ENCODE peak calls at places on chromosomes 6 and 20, in seven cellular contexts. Q is CD4-positive, alpha-beta T cell; A is sigmoid colon; O is fibroblast of lung; Z is tibial nerve; K is GM10248; Y is astrocyte of the spinal cord. J is an unnamed sample.

GRCh38 chr6:45375449-45375848 is 2.3 kb downstream of the SUPT3H start:
- DNase-seq in Q (no peak), A (no peak), O (no peak), Z (no peak), K (no peak), Y (no peak), J (peak)

GRCh38 chr6:10658910-10659696 is 35.3 kb downstream of the C6orf52 start:
- DNase-seq in Q (no peak), A (no peak), O (no peak), Z (no peak), K (no peak), Y (no peak), J (no peak)

GRCh38 chr6:13992417-13993055 is 67.8 kb downstream of the RNF182 start:
- DNase-seq in Q (no peak), A (no peak), O (peak), Z (no peak), K (no peak), Y (peak), J (peak)

GRCh38 chr6:372336-372911 is 19.1 kb upstream of the IRF4 start:
- DNase-seq in Q (no peak), A (no peak), O (no peak), Z (no peak), K (no peak), Y (no peak), J (no peak)

GRCh38 chr6:167662881-167663205 is 163.9 kb upstream of the AFDN start:
- DNase-seq in Q (no peak), A (no peak), O (no peak), Z (no peak), K (no peak), Y (no peak), J (no peak)

GRCh38 chr6:96704713-96705112 is 132.6 kb downstream of the GPR63 start:
- DNase-seq in Q (no peak), A (no peak), O (no peak), Z (no peak), K (no peak), Y (no peak), J (no peak)

GRCh38 chr20:49909499-49910339 is 5.6 kb downstream of the SPATA2 start:
- DNase-seq in Q (no peak), A (no peak), O (no peak), Z (no peak), K (no peak), Y (no peak), J (no peak)

GRCh38 chr6:9620263-9620662 is 794.6 kb downstream of the TFAP2A start:
- DNase-seq in Q (no peak), A (no peak), O (peak), Z (no peak), K (no peak), Y (peak), J (no peak)

GRCh38 chr6:79538481-79538971 is 1.3 kb upstream of the LCA5 start:
- DNase-seq in Q (no peak), A (no peak), O (peak), Z (no peak), K (no peak), Y (peak), J (no peak)

GRCh38 chr6:30557683-30557981 is 537 bp downstream of the PRR3 start:
- DNase-seq in Q (peak), A (no peak), O (no peak), Z (no peak), K (peak), Y (no peak), J (no peak)

GRCh38 chr20:1809611-1810510 is 85.3 kb upstream of the SIRPA start:
- DNase-seq in Q (no peak), A (no peak), O (peak), Z (no peak), K (no peak), Y (peak), J (peak)

GRCh38 chr6:131803007-131803769 is 4.6 kb upstream of the ENPP1 start:
- DNase-seq in Q (no peak), A (no peak), O (no peak), Z (no peak), K (no peak), Y (no peak), J (no peak)

GRCh38 chr20:19858972-19859371 is 100.9 kb downstream of the RIN2 start:
- DNase-seq in Q (no peak), A (no peak), O (peak), Z (no peak), K (no peak), Y (peak), J (peak)

GRCh38 chr6:70037445-70037844 is 171.1 kb downstream of the COL19A1 start:
- DNase-seq in Q (no peak), A (no peak), O (no peak), Z (no peak), K (no peak), Y (no peak), J (no peak)

GRCh38 chr20:43393072-43393471 is 64.6 kb upstream of the SRSF6 start:
- DNase-seq in Q (no peak), A (no peak), O (no peak), Z (no peak), K (no peak), Y (no peak), J (no peak)

GRCh38 chr6:47135772-47136171 is 93.6 kb upstream of the ADGRF1 start:
- DNase-seq in Q (no peak), A (no peak), O (peak), Z (no peak), K (no peak), Y (peak), J (peak)

GRCh38 chr20:25294459-25295385 is 46.8 kb downstream of the PYGB start:
- DNase-seq in Q (peak), A (no peak), O (peak), Z (no peak), K (peak), Y (peak), J (peak)

GRCh38 chr20:63441777-63442493 is 30.5 kb downstream of the KCNQ2 start:
- DNase-seq in Q (peak), A (no peak), O (peak), Z (no peak), K (peak), Y (no peak), J (peak)

GRCh38 chr6:96794980-96795379 is 42.3 kb downstream of the GPR63 start:
- DNase-seq in Q (no peak), A (no peak), O (peak), Z (no peak), K (no peak), Y (peak), J (no peak)

GRCh38 chr6:135665935-135666334 is 168.4 kb upstream of the AHI1 start:
- DNase-seq in Q (no peak), A (no peak), O (no peak), Z (no peak), K (no peak), Y (no peak), J (no peak)

GRCh38 chr6:74574794-74575193 is 631.1 kb downstream of the COL12A1 start:
- DNase-seq in Q (no peak), A (no peak), O (peak), Z (no peak), K (no peak), Y (peak), J (no peak)

GRCh38 chr6:36853325-36853724 is 14.1 kb upstream of the CPNE5 start:
- DNase-seq in Q (no peak), A (peak), O (peak), Z (no peak), K (no peak), Y (peak), J (peak)

GRCh38 chr6:110195639-110196038 is 15.4 kb downstream of the CDC40 start:
- DNase-seq in Q (no peak), A (no peak), O (no peak), Z (no peak), K (no peak), Y (no peak), J (no peak)

DNA sequence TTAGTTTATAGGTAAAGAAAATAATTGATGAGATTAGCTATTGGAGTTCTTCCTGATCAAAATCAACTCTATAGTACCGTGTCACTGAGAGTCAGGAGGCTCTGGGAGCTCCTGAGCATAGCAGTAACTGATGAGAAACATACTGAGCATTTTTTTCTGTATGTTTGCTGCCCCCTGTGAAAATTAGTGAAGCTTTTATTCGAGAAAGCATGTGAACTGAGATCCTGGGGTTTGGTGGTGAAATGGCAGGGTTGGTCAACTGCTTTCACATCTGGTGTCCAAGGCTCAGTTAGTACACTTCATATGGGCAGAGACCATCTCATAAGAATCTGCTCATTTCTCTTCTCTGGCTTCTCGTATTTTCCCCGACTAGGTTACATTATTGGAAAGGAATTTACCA is 4.1 kb upstream of the ABT1 start:
- DNase-seq in Q (no peak), A (no peak), O (no peak), Z (no peak), K (no peak), Y (no peak), J (no peak)
- TF ChIP-seq CTCF in Q (no peak), A (no peak), O (no peak), Z (no peak), K (no peak), Y (no peak), J (no peak)

GRCh38 chr6:63351995-63352586 is 32.3 kb upstream of the LGSN start:
- DNase-seq in Q (no peak), A (no peak), O (peak), Z (no peak), K (peak), Y (peak), J (peak)
- TF ChIP-seq CTCF in Q (no peak), A (no peak), O (peak), Z (peak), K (peak), Y (peak), J (peak)

GRCh38 chr20:56995635-56996075 is 270.8 kb downstream of the BMP7 start:
- DNase-seq in Q (no peak), A (no peak), O (no peak), Z (no peak), K (peak), Y (no peak), J (peak)
- TF ChIP-seq CTCF in Q (no peak), A (no peak), O (peak), Z (no peak), K (peak), Y (peak), J (peak)

GRCh38 chr20:35606127-35606526 is 9.5 kb upstream of the SPAG4 start:
- DNase-seq in Q (no peak), A (peak), O (no peak), Z (no peak), K (no peak), Y (no peak), J (no peak)

GRCh38 chr20:35601990-35602389 is 13.6 kb upstream of the SPAG4 start:
- DNase-seq in Q (no peak), A (peak), O (no peak), Z (no peak), K (no peak), Y (no peak), J (no peak)

GRCh38 chr20:35602851-35603495 is 12.7 kb upstream of the SPAG4 start:
- DNase-seq in Q (no peak), A (peak), O (no peak), Z (no peak), K (no peak), Y (no peak), J (no peak)

GRCh38 chr20:35603695-35604443 is 11.8 kb upstream of the SPAG4 start:
- DNase-seq in Q (no peak), A (peak), O (no peak), Z (no peak), K (no peak), Y (no peak), J (no peak)

DNA sequence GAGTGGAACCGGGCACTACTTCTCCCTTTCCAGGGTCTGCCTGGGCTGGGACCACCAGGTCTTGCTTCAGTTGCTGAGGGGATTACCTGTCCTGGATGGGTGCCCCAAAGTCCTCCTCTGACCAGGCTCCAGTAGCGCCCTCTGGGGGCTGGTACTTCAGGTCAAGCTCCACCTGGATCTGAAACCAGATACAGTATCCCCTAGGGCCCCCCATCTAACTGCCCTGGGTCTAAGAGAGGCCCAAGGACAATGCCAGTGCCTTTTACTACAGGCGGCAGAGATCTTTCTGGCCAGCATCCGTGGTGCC is 11.2 kb upstream of the SPAG4 start:
- DNase-seq in Q (no peak), A (peak), O (no peak), Z (no peak), K (no peak), Y (no peak), J (no peak)
- TF ChIP-seq CTCF in Q (peak), A (no peak), O (peak), Z (no peak), K (peak), Y (peak), J (peak)

GRCh38 chr6:63571883-63572732 is at the start of the genes LOC128125822 and PTP4A1:
- DNase-seq in Q (peak), A (peak), O (peak), Z (peak), K (peak), Y (peak), J (peak)

GRCh38 chr6:63573140-63573898 is 1.0 kb downstream of the LOC128125822 start:
- DNase-seq in Q (peak), A (peak), O (peak), Z (peak), K (peak), Y (peak), J (peak)

GRCh38 chr6:63573899-63574553 is 1.7 kb downstream of the LOC128125822 start:
- DNase-seq in Q (peak), A (no peak), O (peak), Z (no peak), K (no peak), Y (peak), J (peak)

GRCh38 chr6:63572733-63573139 is 456 bp downstream of the LOC128125822 start:
- DNase-seq in Q (no peak), A (no peak), O (no peak), Z (no peak), K (peak), Y (no peak), J (peak)

DNA sequence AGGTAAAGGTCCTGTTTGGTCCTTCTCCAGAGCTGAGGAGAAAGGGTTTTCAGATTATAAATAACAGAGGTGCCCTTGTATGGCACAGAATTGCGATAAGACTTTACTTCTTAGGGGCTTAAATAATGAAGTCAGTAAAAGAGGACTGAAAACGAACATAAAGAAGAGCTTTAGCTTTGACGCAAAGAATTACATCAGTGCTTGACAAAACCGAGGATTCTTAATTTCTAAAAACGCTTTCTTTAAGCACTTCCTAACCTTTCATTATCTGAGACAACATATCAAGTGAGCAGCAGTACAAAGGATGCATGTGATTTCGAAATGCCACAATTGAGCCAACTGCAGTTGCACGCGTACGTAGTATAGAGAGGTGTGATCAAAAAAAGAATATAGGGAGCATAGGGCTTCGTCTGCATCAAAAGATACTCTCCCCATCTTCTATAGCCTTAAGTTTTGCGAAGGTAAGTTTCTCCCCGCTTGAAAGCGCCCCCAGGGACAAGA is 848 bp upstream of the LOC128125822 start:
- DNase-seq in Q (no peak), A (no peak), O (no peak), Z (no peak), K (no peak), Y (no peak), J (peak)
- TF ChIP-seq CTCF in Q (no peak), A (no peak), O (no peak), Z (no peak), K (no peak), Y (no peak), J (no peak)

DNA sequence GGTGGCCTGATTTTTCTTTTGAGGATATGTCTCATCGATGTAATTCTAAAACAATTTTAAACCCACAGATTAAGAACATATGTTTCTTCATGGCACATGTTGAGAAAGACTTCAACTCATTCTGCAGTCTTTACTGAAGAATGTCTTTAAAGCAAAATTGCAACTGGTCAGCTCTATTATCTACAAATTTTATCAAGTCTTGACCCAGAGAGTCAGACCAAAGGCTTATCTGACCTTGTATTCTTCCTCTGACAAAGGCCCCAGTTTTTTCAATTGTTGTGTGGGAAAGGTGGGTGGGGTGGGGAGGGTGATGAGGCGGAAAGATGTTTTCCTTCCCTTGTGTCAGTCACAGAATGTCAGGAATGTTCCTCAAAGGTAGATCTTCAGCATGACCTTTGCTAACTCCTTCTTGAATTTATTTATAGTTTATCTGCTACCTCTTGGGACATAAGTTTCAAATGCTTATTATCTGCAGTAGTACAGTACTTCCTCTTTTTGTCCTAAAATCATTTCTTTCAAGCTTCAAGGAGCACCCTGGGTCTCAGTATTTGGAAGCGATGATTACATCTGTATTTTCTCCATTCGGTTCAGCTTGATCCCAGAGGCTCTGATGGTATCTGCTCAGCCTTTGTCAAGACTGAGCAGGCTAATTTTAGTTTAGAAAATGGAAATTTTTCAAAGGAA is 63.2 kb upstream of the TIAM2 start:
- DNase-seq in Q (no peak), A (no peak), O (peak), Z (no peak), K (no peak), Y (peak), J (no peak)
- TF ChIP-seq CTCF in Q (no peak), A (no peak), O (no peak), Z (no peak), K (no peak), Y (no peak), J (no peak)

GRCh38 chr6:105330913-105331312 is 72.0 kb downstream of the PREP start:
- DNase-seq in Q (no peak), A (no peak), O (peak), Z (no peak), K (no peak), Y (no peak), J (no peak)
- TF ChIP-seq CTCF in Q (no peak), A (no peak), O (no peak), Z (no peak), K (no peak), Y (no peak), J (no peak)

DNA sequence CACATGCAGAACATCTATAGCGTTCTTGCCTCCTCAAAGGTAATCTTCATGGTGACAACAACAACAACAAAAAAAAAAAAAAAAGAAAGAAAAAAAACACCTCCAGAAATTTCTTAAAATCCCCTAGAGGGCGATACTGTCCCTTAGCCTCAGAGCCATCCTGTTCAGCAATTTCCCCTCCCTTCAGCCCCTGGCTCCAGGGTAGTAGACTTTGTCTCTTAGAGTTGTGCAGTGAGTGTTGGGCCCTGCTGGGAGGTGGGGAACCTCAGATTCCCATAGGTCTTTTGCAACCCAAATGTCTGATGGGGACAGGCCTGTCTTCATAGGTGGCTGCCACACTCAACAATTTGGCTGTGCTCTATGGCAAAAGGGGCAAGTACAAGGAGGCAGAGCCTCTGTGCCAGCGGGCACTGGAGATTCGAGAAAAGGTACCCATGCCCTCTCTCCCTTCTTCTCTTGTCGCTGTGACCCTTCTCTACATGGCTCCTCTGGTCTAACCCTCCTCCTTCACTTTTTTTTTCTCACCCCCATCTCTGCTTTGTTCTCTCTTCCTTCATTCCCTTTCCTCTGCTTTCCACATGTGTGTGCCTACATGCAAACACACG is 6.0 kb upstream of the PTK7 start:
- DNase-seq in Q (no peak), A (no peak), O (peak), Z (no peak), K (peak), Y (peak), J (peak)
- TF ChIP-seq CTCF in Q (peak), A (peak), O (peak), Z (peak), K (peak), Y (peak), J (peak)

GRCh38 chr6:64040118-64040517 is 404.5 kb downstream of the PHF3 start:
- DNase-seq in Q (no peak), A (no peak), O (no peak), Z (no peak), K (no peak), Y (no peak), J (no peak)

GRCh38 chr6:64037421-64037820 is 401.8 kb downstream of the PHF3 start:
- DNase-seq in Q (no peak), A (no peak), O (no peak), Z (no peak), K (no peak), Y (no peak), J (no peak)

GRCh38 chr6:64046746-64047208 is 411.2 kb downstream of the PHF3 start:
- DNase-seq in Q (no peak), A (no peak), O (no peak), Z (no peak), K (no peak), Y (no peak), J (no peak)

GRCh38 chr6:64041373-64041772 is 405.8 kb downstream of the PHF3 start:
- DNase-seq in Q (no peak), A (no peak), O (no peak), Z (no peak), K (no peak), Y (no peak), J (no peak)
- TF ChIP-seq CTCF in Q (no peak), A (no peak), O (no peak), Z (no peak), K (no peak), Y (no peak), J (no peak)

GRCh38 chr6:125791151-125791819 is 525 bp downstream of the NCOA7 start:
- DNase-seq in Q (peak), A (no peak), O (peak), Z (no peak), K (peak), Y (peak), J (no peak)
- TF ChIP-seq CTCF in Q (peak), A (peak), O (peak), Z (peak), K (peak), Y (peak), J (peak)

J was measured in osteoblast.